ENCODE peak calls at places on chromosomes 11 and 22, in six cellular contexts. One of them, this sample, is unnamed.

GRCh38 chr22:46828323-46829139 is 66.1 kb downstream of the TBC1D22A start:
- DNase-seq in HepG2: no peak
- DNase-seq in H1: peak
- DNase-seq in SK-N-SH: peak
- DNase-seq in GM12878: no peak
- DNase-seq in K562: no peak
- DNase-seq in this sample: no peak

GRCh38 chr11:78432058-78432515 is 14.5 kb upstream of the GAB2 start:
- DNase-seq in K562: peak
- DNase-seq in HepG2: no peak
- DNase-seq in SK-N-SH: no peak
- DNase-seq in GM12878: no peak
- DNase-seq in H1: no peak
- DNase-seq in this sample: no peak

GRCh38 chr11:84140386-84141169 is 854.4 kb upstream of the CCDC90B start:
- DNase-seq in H1: no peak
- DNase-seq in HepG2: no peak
- DNase-seq in GM12878: no peak
- DNase-seq in SK-N-SH: no peak
- DNase-seq in K562: no peak
- DNase-seq in this sample: no peak

GRCh38 chr11:92388380-92388779 is 163.8 kb downstream of the FAT3 start:
- DNase-seq in HepG2: no peak
- DNase-seq in GM12878: no peak
- DNase-seq in SK-N-SH: no peak
- DNase-seq in K562: no peak
- DNase-seq in H1: no peak
- DNase-seq in this sample: no peak

GRCh38 chr22:42194104-42194851 is 63.7 kb upstream of the CYP2D6 start:
- DNase-seq in HepG2: no peak
- DNase-seq in K562: no peak
- DNase-seq in SK-N-SH: no peak
- DNase-seq in GM12878: no peak
- DNase-seq in H1: no peak
- DNase-seq in this sample: no peak

GRCh38 chr11:8768625-8769333 is 86.2 kb downstream of the RPL27A start:
- DNase-seq in H1: no peak
- DNase-seq in SK-N-SH: no peak
- DNase-seq in K562: peak
- DNase-seq in GM12878: no peak
- DNase-seq in HepG2: peak
- DNase-seq in this sample: no peak

GRCh38 chr22:48560836-48561235 is 1266.8 kb downstream of the BRD1 start:
- DNase-seq in K562: no peak
- DNase-seq in HepG2: no peak
- DNase-seq in H1: no peak
- DNase-seq in GM12878: no peak
- DNase-seq in SK-N-SH: no peak
- DNase-seq in this sample: no peak

GRCh38 chr11:2759228-2760195 is 59.7 kb upstream of the KCNQ1OT1 start:
- DNase-seq in SK-N-SH: no peak
- DNase-seq in K562: no peak
- DNase-seq in H1: peak
- DNase-seq in HepG2: no peak
- DNase-seq in GM12878: no peak
- DNase-seq in this sample: no peak

GRCh38 chr11:73367482-73368024 is 8.6 kb upstream of the RELT start:
- DNase-seq in GM12878: no peak
- DNase-seq in K562: no peak
- DNase-seq in HepG2: no peak
- DNase-seq in H1: no peak
- DNase-seq in SK-N-SH: no peak
- DNase-seq in this sample: no peak

GRCh38 chr11:12150831-12151382 is 40.5 kb downstream of the MICAL2 start:
- DNase-seq in GM12878: no peak
- DNase-seq in H1: no peak
- DNase-seq in K562: peak
- DNase-seq in HepG2: no peak
- DNase-seq in SK-N-SH: no peak
- DNase-seq in this sample: no peak

GRCh38 chr22:43441751-43442150 is 29.9 kb downstream of the MPPED1 start:
- DNase-seq in K562: no peak
- DNase-seq in GM12878: no peak
- DNase-seq in H1: no peak
- DNase-seq in HepG2: no peak
- DNase-seq in SK-N-SH: no peak
- DNase-seq in this sample: no peak

GRCh38 chr11:27353593-27354358 is 9.2 kb downstream of the CCDC34 start:
- DNase-seq in K562: no peak
- DNase-seq in GM12878: no peak
- DNase-seq in H1: no peak
- DNase-seq in SK-N-SH: no peak
- DNase-seq in HepG2: no peak
- DNase-seq in this sample: no peak

GRCh38 chr11:68855205-68855978 is 13.7 kb upstream of the CPT1A start:
- DNase-seq in HepG2: no peak
- DNase-seq in GM12878: no peak
- DNase-seq in H1: peak
- DNase-seq in SK-N-SH: peak
- DNase-seq in K562: no peak
- DNase-seq in this sample: peak
- TF ChIP-seq GABPA in HepG2: no peak
- TF ChIP-seq GABPA in GM12878: no peak
- TF ChIP-seq GABPA in H1: peak
- TF ChIP-seq GABPA in SK-N-SH: no peak
- TF ChIP-seq GABPA in K562: no peak
- TF ChIP-seq GABPA in this sample: no peak

DNA sequence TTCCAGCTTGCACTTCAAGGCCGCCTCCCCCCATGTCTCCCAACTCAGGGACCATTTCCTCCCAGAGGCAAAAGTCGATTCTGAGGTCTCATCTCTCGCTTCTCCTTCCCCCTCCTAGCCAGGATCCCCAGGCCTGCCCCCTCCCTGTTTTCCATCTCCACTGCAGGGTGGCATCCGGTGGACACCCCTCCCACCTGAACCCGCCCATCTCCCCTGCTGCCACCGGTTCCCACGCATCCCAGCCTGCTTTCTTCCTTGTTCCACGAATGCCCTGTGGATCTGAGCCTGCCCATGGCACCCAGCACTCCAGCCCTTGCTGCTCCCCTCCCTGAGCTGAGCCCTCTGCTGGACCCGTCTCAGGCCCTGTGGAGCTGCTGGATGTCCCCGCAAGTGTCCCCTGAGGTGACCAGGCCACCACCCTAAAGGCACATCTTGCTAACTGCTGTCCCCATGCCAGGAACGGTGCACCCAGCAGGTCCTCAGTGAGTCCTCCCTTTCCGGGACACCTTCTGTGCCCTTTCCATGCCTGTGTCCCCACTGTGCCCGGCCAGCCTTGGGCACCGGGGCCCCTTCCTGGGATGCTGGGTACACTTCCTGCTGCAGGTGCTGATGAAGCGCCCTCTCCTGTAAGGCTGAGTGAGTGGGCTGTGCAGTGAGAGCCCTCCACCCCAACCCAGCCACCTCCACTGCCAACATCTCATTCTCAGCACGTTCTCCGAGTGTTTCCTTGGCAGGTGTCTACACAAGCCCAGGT is 941 bp downstream of the IL17REL start:
- DNase-seq in HepG2: no peak
- DNase-seq in SK-N-SH: peak
- DNase-seq in H1: no peak
- DNase-seq in GM12878: no peak
- DNase-seq in K562: no peak
- DNase-seq in this sample: no peak
- TF ChIP-seq GABPA in HepG2: no peak
- TF ChIP-seq GABPA in SK-N-SH: no peak
- TF ChIP-seq GABPA in H1: no peak
- TF ChIP-seq GABPA in GM12878: no peak
- TF ChIP-seq GABPA in K562: no peak
- TF ChIP-seq GABPA in this sample: no peak

GRCh38 chr11:60748225-60748624 is 8.4 kb upstream of the MS4A15 start:
- DNase-seq in HepG2: no peak
- DNase-seq in SK-N-SH: no peak
- DNase-seq in K562: no peak
- DNase-seq in H1: no peak
- DNase-seq in GM12878: no peak
- DNase-seq in this sample: no peak
- TF ChIP-seq GABPA in HepG2: no peak
- TF ChIP-seq GABPA in SK-N-SH: no peak
- TF ChIP-seq GABPA in K562: no peak
- TF ChIP-seq GABPA in H1: no peak
- TF ChIP-seq GABPA in GM12878: no peak
- TF ChIP-seq GABPA in this sample: no peak

GRCh38 chr22:36455571-36456458 is 25.6 kb downstream of the TXN2 start:
- DNase-seq in GM12878: no peak
- DNase-seq in SK-N-SH: no peak
- DNase-seq in K562: no peak
- DNase-seq in HepG2: no peak
- DNase-seq in H1: no peak
- DNase-seq in this sample: no peak

GRCh38 chr22:36460202-36460601 is 21.2 kb downstream of the TXN2 start:
- DNase-seq in HepG2: no peak
- DNase-seq in GM12878: no peak
- DNase-seq in SK-N-SH: no peak
- DNase-seq in K562: no peak
- DNase-seq in H1: no peak
- DNase-seq in this sample: no peak

GRCh38 chr22:36454916-36455570 is 26.4 kb downstream of the TXN2 start:
- DNase-seq in K562: peak
- DNase-seq in H1: peak
- DNase-seq in GM12878: peak
- DNase-seq in HepG2: no peak
- DNase-seq in SK-N-SH: peak
- DNase-seq in this sample: peak

GRCh38 chr22:36456459-36456835 is 25.0 kb downstream of the TXN2 start:
- DNase-seq in HepG2: no peak
- DNase-seq in H1: no peak
- DNase-seq in K562: no peak
- DNase-seq in GM12878: no peak
- DNase-seq in SK-N-SH: no peak
- DNase-seq in this sample: peak

GRCh38 chr22:36457688-36458450 is 23.6 kb downstream of the TXN2 start:
- DNase-seq in GM12878: no peak
- DNase-seq in H1: peak
- DNase-seq in K562: no peak
- DNase-seq in SK-N-SH: no peak
- DNase-seq in HepG2: no peak
- DNase-seq in this sample: no peak
- TF ChIP-seq GABPA in GM12878: no peak
- TF ChIP-seq GABPA in H1: no peak
- TF ChIP-seq GABPA in K562: no peak
- TF ChIP-seq GABPA in SK-N-SH: no peak
- TF ChIP-seq GABPA in HepG2: no peak
- TF ChIP-seq GABPA in this sample: no peak

DNA sequence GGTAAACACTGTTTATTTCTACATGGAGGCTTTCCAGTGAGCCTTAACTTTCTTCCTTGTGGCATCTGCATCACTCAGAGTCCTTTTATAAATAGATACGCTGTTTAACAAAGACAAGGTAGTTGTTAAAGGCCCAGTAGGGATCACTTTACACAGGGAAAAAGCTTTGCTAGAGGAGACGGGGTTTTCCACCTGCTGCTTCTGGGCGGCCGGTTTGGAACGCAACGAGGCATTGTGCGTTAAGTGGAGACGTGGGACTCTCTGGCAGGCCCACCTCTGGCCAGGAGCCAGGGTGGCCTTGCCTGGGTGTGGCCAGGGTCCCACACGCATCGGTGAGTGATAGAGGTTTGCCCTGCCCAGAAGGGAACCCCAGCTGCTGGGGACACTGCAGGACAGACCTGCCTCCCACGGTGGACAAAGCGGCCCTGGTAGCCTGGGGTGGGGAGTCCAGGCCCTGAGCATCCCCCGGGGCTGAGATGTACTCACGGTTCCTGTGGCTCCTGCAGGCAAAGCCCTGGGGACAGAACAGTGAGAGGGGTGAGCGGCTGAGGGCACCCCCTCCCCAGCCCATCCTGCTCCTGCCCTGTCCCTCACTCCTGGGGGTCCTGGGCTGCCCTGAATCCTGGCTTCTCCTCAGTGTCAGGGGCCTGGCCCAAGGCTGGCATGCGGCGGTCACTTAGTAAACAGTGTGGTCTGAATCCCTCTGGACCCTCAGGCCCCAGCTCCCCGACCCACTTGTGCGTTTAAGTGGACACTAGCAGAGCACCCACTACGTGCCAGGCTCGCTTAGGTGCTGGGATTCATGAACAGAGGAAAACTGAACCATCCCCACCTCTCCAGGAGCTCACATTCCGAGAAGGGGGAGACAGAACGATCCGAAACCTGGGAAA is 4.2 kb downstream of the IL17REL start:
- DNase-seq in HepG2: no peak
- DNase-seq in H1: peak
- DNase-seq in K562: no peak
- DNase-seq in GM12878: no peak
- DNase-seq in SK-N-SH: peak
- DNase-seq in this sample: no peak
- TF ChIP-seq GABPA in HepG2: no peak
- TF ChIP-seq GABPA in H1: no peak
- TF ChIP-seq GABPA in K562: no peak
- TF ChIP-seq GABPA in GM12878: no peak
- TF ChIP-seq GABPA in SK-N-SH: no peak
- TF ChIP-seq GABPA in this sample: no peak

GRCh38 chr11:112874959-112875358 is 86.3 kb upstream of the NCAM1 start:
- DNase-seq in HepG2: no peak
- DNase-seq in H1: no peak
- DNase-seq in K562: no peak
- DNase-seq in SK-N-SH: no peak
- DNase-seq in GM12878: no peak
- DNase-seq in this sample: no peak
- TF ChIP-seq GABPA in HepG2: no peak
- TF ChIP-seq GABPA in H1: no peak
- TF ChIP-seq GABPA in K562: no peak
- TF ChIP-seq GABPA in SK-N-SH: no peak
- TF ChIP-seq GABPA in GM12878: no peak
- TF ChIP-seq GABPA in this sample: no peak

GRCh38 chr22:31734512-31734911 is 15.4 kb downstream of the PRR14L start:
- DNase-seq in K562: no peak
- DNase-seq in SK-N-SH: peak
- DNase-seq in HepG2: peak
- DNase-seq in H1: no peak
- DNase-seq in GM12878: no peak
- DNase-seq in this sample: no peak
- TF ChIP-seq GABPA in K562: no peak
- TF ChIP-seq GABPA in SK-N-SH: no peak
- TF ChIP-seq GABPA in HepG2: no peak
- TF ChIP-seq GABPA in H1: no peak
- TF ChIP-seq GABPA in GM12878: no peak
- TF ChIP-seq GABPA in this sample: no peak

GRCh38 chr11:132337819-132338416 is 967.5 kb downstream of the NTM start:
- DNase-seq in K562: no peak
- DNase-seq in H1: no peak
- DNase-seq in GM12878: no peak
- DNase-seq in HepG2: no peak
- DNase-seq in SK-N-SH: no peak
- DNase-seq in this sample: no peak
- TF ChIP-seq GABPA in K562: no peak
- TF ChIP-seq GABPA in H1: no peak
- TF ChIP-seq GABPA in GM12878: no peak
- TF ChIP-seq GABPA in HepG2: no peak
- TF ChIP-seq GABPA in SK-N-SH: no peak
- TF ChIP-seq GABPA in this sample: no peak

GRCh38 chr11:95764267-95764898 is 25.2 kb downstream of the FAM76B start:
- DNase-seq in H1: no peak
- DNase-seq in GM12878: no peak
- DNase-seq in SK-N-SH: peak
- DNase-seq in HepG2: peak
- DNase-seq in K562: peak
- DNase-seq in this sample: no peak
- TF ChIP-seq GABPA in H1: no peak
- TF ChIP-seq GABPA in GM12878: no peak
- TF ChIP-seq GABPA in SK-N-SH: no peak
- TF ChIP-seq GABPA in HepG2: no peak
- TF ChIP-seq GABPA in K562: no peak
- TF ChIP-seq GABPA in this sample: no peak

GRCh38 chr11:113363406-113363805 is 24.2 kb upstream of the ANKK1 start:
- DNase-seq in SK-N-SH: no peak
- DNase-seq in H1: no peak
- DNase-seq in GM12878: no peak
- DNase-seq in K562: no peak
- DNase-seq in HepG2: no peak
- DNase-seq in this sample: no peak
- TF ChIP-seq GABPA in SK-N-SH: no peak
- TF ChIP-seq GABPA in H1: no peak
- TF ChIP-seq GABPA in GM12878: no peak
- TF ChIP-seq GABPA in K562: no peak
- TF ChIP-seq GABPA in HepG2: no peak
- TF ChIP-seq GABPA in this sample: no peak

This sample was measured in HL-60.